ENCODE peak calls at places on chromosomes 5 and 9, in eight cellular contexts. R, V, S, E, O, N, G and D are unnamed samples.
A peak's percentile ranks its signal among the peaks of the same experiment; 100 is the strongest.

GRCh38 chr9:3455712-3456111 is 70.1 kb downstream of the RFX3 start:
- DNase-seq in R (no peak), V (no peak), S (no peak), E (no peak), O (no peak), N (no peak), G (no peak), D (no peak)

GRCh38 chr9:136309101-136309801 is 5.4 kb upstream of the CCDC187 start:
- DNase-seq in R (no peak), V (no peak), S (no peak), E (no peak), O (no peak), N (peak; percentile 85), G (no peak), D (peak; percentile 73)

GRCh38 chr9:16154570-16155078 is 601.8 kb downstream of the CCDC171 start:
- DNase-seq in R (no peak), V (no peak), S (peak; percentile 69), E (peak; percentile 35), O (no peak), N (peak; percentile 50), G (no peak), D (no peak)

GRCh38 chr5:144237851-144238250 is 67.2 kb downstream of the KCTD16 start:
- DNase-seq in R (no peak), V (no peak), S (peak; percentile 7), E (peak; percentile 10), O (no peak), N (no peak), G (no peak), D (no peak)

GRCh38 chr5:179828756-179829421 is 8.2 kb downstream of the SQSTM1 start:
- DNase-seq in R (no peak), V (no peak), S (no peak), E (no peak), O (no peak), N (no peak), G (no peak), D (no peak)

GRCh38 chr5:148397968-148398595 is 14.3 kb downstream of the FBXO38 start:
- DNase-seq in R (no peak), V (no peak), S (no peak), E (no peak), O (no peak), N (no peak), G (no peak), D (no peak)

GRCh38 chr9:2199999-2200796 is 185.1 kb downstream of the SMARCA2 start:
- DNase-seq in R (no peak), V (no peak), S (no peak), E (no peak), O (no peak), N (no peak), G (no peak), D (peak; percentile 16)

GRCh38 chr5:174371600-174372094 is 326.1 kb downstream of the NSG2 start:
- DNase-seq in R (no peak), V (no peak), S (no peak), E (peak; percentile 4), O (peak; percentile 29), N (no peak), G (no peak), D (no peak)

GRCh38 chr9:108363321-108363720 is 492.5 kb downstream of the ACTL7B start:
- DNase-seq in R (no peak), V (no peak), S (no peak), E (no peak), O (no peak), N (no peak), G (no peak), D (no peak)

GRCh38 chr5:119290161-119290569 is 65.7 kb upstream of the TNFAIP8 start:
- DNase-seq in R (no peak), V (no peak), S (peak; percentile 37), E (no peak), O (no peak), N (no peak), G (no peak), D (peak; percentile 82)

GRCh38 chr9:135126480-135127187 is 39.2 kb downstream of the OLFM1 start:
- DNase-seq in R (no peak), V (no peak), S (no peak), E (peak; percentile 8), O (no peak), N (no peak), G (peak; percentile 72), D (no peak)

GRCh38 chr9:714675-715074 is 126.8 kb upstream of the DMRT1 start:
- DNase-seq in R (no peak), V (no peak), S (no peak), E (peak; percentile 19), O (no peak), N (no peak), G (no peak), D (no peak)

GRCh38 chr9:6428940-6429889 is 16.2 kb downstream of the UHRF2 start:
- DNase-seq in R (no peak), V (no peak), S (peak; percentile 84), E (peak; percentile 11), O (no peak), N (no peak), G (no peak), D (peak; percentile 76)

GRCh38 chr5:98694902-98695301 is 78.6 kb upstream of the RGMB start:
- DNase-seq in R (no peak), V (no peak), S (no peak), E (no peak), O (no peak), N (no peak), G (no peak), D (no peak)

GRCh38 chr9:136021891-136022681 is 60.9 kb upstream of the UBAC1 start:
- DNase-seq in R (no peak), V (no peak), S (no peak), E (no peak), O (no peak), N (no peak), G (no peak), D (no peak)

GRCh38 chr5:175385691-175386360 is 58.2 kb downstream of the DRD1 start:
- DNase-seq in R (no peak), V (no peak), S (no peak), E (no peak), O (peak; percentile 34), N (peak; percentile 2), G (no peak), D (no peak)

GRCh38 chr9:72579190-72579589 is 57.8 kb downstream of the TMC1 start:
- DNase-seq in R (no peak), V (no peak), S (no peak), E (peak; percentile 81), O (no peak), N (peak; percentile 33), G (peak; percentile 37), D (no peak)

GRCh38 chr9:107387401-107387800 is 102.2 kb downstream of the KLF4 start:
- DNase-seq in R (no peak), V (no peak), S (no peak), E (no peak), O (no peak), N (no peak), G (no peak), D (no peak)

GRCh38 chr5:1118738-1119137 is 6.9 kb upstream of the SLC12A7 start:
- DNase-seq in R (no peak), V (no peak), S (no peak), E (no peak), O (no peak), N (peak; percentile 51), G (no peak), D (no peak)

GRCh38 chr9:127021664-127022337 is 100.6 kb downstream of the ANGPTL2 start:
- DNase-seq in R (no peak), V (no peak), S (no peak), E (peak; percentile 100), O (peak; percentile 5), N (no peak), G (no peak), D (no peak)

GRCh38 chr5:173201636-173202265 is 33.3 kb downstream of the NKX2-5 start:
- DNase-seq in R (no peak), V (no peak), S (no peak), E (peak; percentile 83), O (peak; percentile 28), N (no peak), G (peak; percentile 40), D (no peak)

GRCh38 chr5:58842851-58843250 is 260.0 kb downstream of the RAB3C start:
- DNase-seq in R (no peak), V (no peak), S (no peak), E (peak; percentile 80), O (no peak), N (no peak), G (no peak), D (no peak)

GRCh38 chr5:93057311-93057710 is 523.7 kb downstream of the NR2F1-AS1 start:
- DNase-seq in R (no peak), V (no peak), S (no peak), E (no peak), O (no peak), N (no peak), G (no peak), D (no peak)

GRCh38 chr5:126481243-126481642 is 58.0 kb downstream of the GRAMD2B start:
- DNase-seq in R (no peak), V (no peak), S (no peak), E (peak; percentile 17), O (no peak), N (no peak), G (no peak), D (no peak)

GRCh38 chr5:17379188-17379951 is 118.7 kb upstream of the TAF11L2 start:
- DNase-seq in R (no peak), V (no peak), S (no peak), E (peak; percentile 25), O (no peak), N (peak; percentile 85), G (no peak), D (no peak)

GRCh38 chr5:132497488-132497997 is 7.0 kb upstream of the IRF1 start:
- DNase-seq in R (no peak), V (no peak), S (no peak), E (peak; percentile 90), O (peak; percentile 66), N (no peak), G (no peak), D (no peak)

GRCh38 chr5:132674671-132675506 is 1.1 kb downstream of the IL4 start:
- DNase-seq in R (no peak), V (no peak), S (no peak), E (peak; percentile 96), O (no peak), N (no peak), G (no peak), D (no peak)

GRCh38 chr5:138601444-138601843 is 26.2 kb upstream of the HSPA9 start:
- DNase-seq in R (no peak), V (no peak), S (no peak), E (peak; percentile 79), O (no peak), N (no peak), G (no peak), D (no peak)

GRCh38 chr9:115717711-115718173 is 435.8 kb upstream of the PAPPA start:
- DNase-seq in R (no peak), V (no peak), S (no peak), E (no peak), O (no peak), N (peak; percentile 42), G (no peak), D (no peak)

GRCh38 chr9:91659529-91660294 is 236.1 kb upstream of the NFIL3 start:
- DNase-seq in R (no peak), V (no peak), S (no peak), E (peak; percentile 28), O (no peak), N (no peak), G (peak; percentile 30), D (peak; percentile 23)

GRCh38 chr9:6973762-6974161 is 216.0 kb downstream of the KDM4C start:
- DNase-seq in R (no peak), V (no peak), S (no peak), E (peak; percentile 77), O (no peak), N (no peak), G (no peak), D (no peak)

GRCh38 chr5:180290568-180291233 is 1.2 kb downstream of the MAPK9 start:
- DNase-seq in R (no peak), V (no peak), S (no peak), E (no peak), O (no peak), N (no peak), G (no peak), D (no peak)

GRCh38 chr9:13485068-13485596 is 205.6 kb upstream of the MPDZ start:
- DNase-seq in R (no peak), V (no peak), S (no peak), E (peak; percentile 91), O (peak; percentile 9), N (no peak), G (no peak), D (no peak)